ENCODE peak calls at places on chromosomes 1 and 21, in five cellular contexts. V is left ventricle myocardium superior, X is HS-27A, W is NCI-H1694 treated with DMSO at 0.1 percent for 48 hours, Z is T-helper 2 cell. T is an unnamed sample.

GRCh38 chr1:155978973-155979429 is 654 bp upstream of the ARHGEF2 start:
- DNase-seq in V (peak), X (no peak), W (no peak), Z (no peak), T (no peak)

GRCh38 chr1:95006681-95007080 is 66.1 kb downstream of the ALG14 start:
- DNase-seq in V (no peak), X (no peak), W (peak), Z (no peak), T (peak)

GRCh38 chr1:31793086-31793485 is 22.7 kb downstream of the SPOCD1 start:
- DNase-seq in V (no peak), X (no peak), W (no peak), Z (no peak), T (no peak)

GRCh38 chr1:228152097-228152917 is 2.6 kb downstream of the GJC2 start:
- DNase-seq in V (peak), X (no peak), W (no peak), Z (no peak), T (no peak)

GRCh38 chr1:219797009-219797408 is 131.3 kb downstream of the SLC30A10 start:
- DNase-seq in V (no peak), X (no peak), W (no peak), Z (no peak), T (no peak)

GRCh38 chr1:164702216-164702615 is 143.2 kb downstream of the PBX1 start:
- DNase-seq in V (no peak), X (no peak), W (no peak), Z (no peak), T (no peak)

GRCh38 chr1:1283821-1284220 is 3.6 kb downstream of the SCNN1D start:
- DNase-seq in V (no peak), X (no peak), W (no peak), Z (no peak), T (no peak)

GRCh38 chr1:89358287-89358893 is 5.5 kb upstream of the GBP6 start:
- DNase-seq in V (peak), X (peak), W (peak), Z (peak), T (peak)

GRCh38 chr1:167066333-167067122 is 23.6 kb downstream of the GPA33 start:
- DNase-seq in V (peak), X (no peak), W (peak), Z (peak), T (peak)

GRCh38 chr1:111030590-111030989 is 66.9 kb upstream of the LRIF1 start:
- DNase-seq in V (no peak), X (no peak), W (peak), Z (peak), T (no peak)

GRCh38 chr1:24027838-24028468 is 47.8 kb upstream of the SRSF10 start:
- DNase-seq in V (no peak), X (no peak), W (peak), Z (no peak), T (no peak)

GRCh38 chr21:44087426-44088400 is 19.5 kb upstream of the PWP2 start:
- DNase-seq in V (no peak), X (no peak), W (no peak), Z (no peak), T (no peak)

GRCh38 chr21:45551816-45552695 is 9.8 kb upstream of the SLC19A1 start:
- DNase-seq in V (peak), X (no peak), W (no peak), Z (no peak), T (no peak)

GRCh38 chr1:207454046-207454964 is at the start of gene CR2:
- DNase-seq in V (peak), X (no peak), W (no peak), Z (peak), T (no peak)

GRCh38 chr1:23451452-23451851 is 26.9 kb upstream of the TCEA3 start:
- DNase-seq in V (no peak), X (no peak), W (no peak), Z (no peak), T (no peak)

GRCh38 chr21:15206514-15206913 is 141.7 kb upstream of the NRIP1 start:
- DNase-seq in V (no peak), X (no peak), W (no peak), Z (no peak), T (no peak)

GRCh38 chr1:69994261-69994660 is 211.1 kb downstream of the LRRC40 start:
- DNase-seq in V (no peak), X (no peak), W (no peak), Z (no peak), T (no peak)

GRCh38 chr1:160030657-160031367 is 978 bp downstream of the PIGM start:
- DNase-seq in V (no peak), X (no peak), W (no peak), Z (no peak), T (no peak)

GRCh38 chr1:93033029-93033428 is 46.1 kb upstream of the MTF2 start:
- DNase-seq in V (no peak), X (no peak), W (peak), Z (no peak), T (peak)

GRCh38 chr1:214270097-214270635 is 10.8 kb upstream of the SMYD2 start:
- DNase-seq in V (no peak), X (no peak), W (no peak), Z (no peak), T (no peak)

GRCh38 chr1:209483691-209484090 is 99.8 kb upstream of the CAMK1G start:
- DNase-seq in V (no peak), X (no peak), W (no peak), Z (no peak), T (no peak)

GRCh38 chr1:155978325-155978972 is at the start of gene ARHGEF2:
- DNase-seq in V (peak), X (no peak), W (peak), Z (peak), T (peak)

GRCh38 chr21:29190920-29191319 is 60.5 kb downstream of the MAP3K7CL start:
- DNase-seq in V (no peak), X (no peak), W (no peak), Z (no peak), T (peak)

GRCh38 chr21:42771503-42771805 is 107.9 kb downstream of the WDR4 start:
- DNase-seq in V (no peak), X (no peak), W (no peak), Z (no peak), T (no peak)

GRCh38 chr1:205144751-205145150 is 23.0 kb upstream of the RBBP5 start:
- DNase-seq in V (no peak), X (peak), W (no peak), Z (no peak), T (no peak)

GRCh38 chr1:171310661-171311087 is 3.3 kb upstream of the FMO4 start:
- DNase-seq in V (no peak), X (no peak), W (no peak), Z (no peak), T (no peak)

T was measured in DMS 273 treated with DMSO at 0.1 percent for 48 hours.